ENCODE peak calls at places on chromosomes 11 and 22, in six cellular contexts. V is fibroblast of villous mesenchyme; H is progenitor cell of endocrine pancreas; N is GM10248; U is CD8-positive, alpha-beta T cell; D is pancreas. J is an unnamed sample.

GRCh38 chr11:116980136-116980793 is 118.0 kb downstream of the SIK3 start:
- DNase-seq in V (no peak), H (no peak), N (peak; percentile 67), U (no peak), D (no peak), J (peak; percentile 63)

GRCh38 chr11:40445391-40445790 is 1014.1 kb downstream of the LRRC4C start:
- DNase-seq in V (no peak), H (no peak), N (no peak), U (no peak), D (no peak), J (no peak)

GRCh38 chr22:28243539-28243938 is 324.5 kb upstream of the PITPNB start:
- DNase-seq in V (peak; percentile 47), H (no peak), N (no peak), U (no peak), D (no peak), J (no peak)

GRCh38 chr11:7657306-7658025 is 15.8 kb downstream of the CYB5R2 start:
- DNase-seq in V (peak; percentile 71), H (no peak), N (no peak), U (no peak), D (peak; percentile 50), J (peak; percentile 37)

GRCh38 chr11:121534131-121535093 is 81.6 kb upstream of the SORL1-AS1 start:
- DNase-seq in V (peak; percentile 32), H (no peak), N (no peak), U (no peak), D (no peak), J (no peak)

GRCh38 chr22:40499187-40499753 is 128.9 kb downstream of the SGSM3 start:
- DNase-seq in V (peak; percentile 99), H (no peak), N (peak; percentile 36), U (no peak), D (no peak), J (peak; percentile 48)

GRCh38 chr11:27294654-27295053 is 68.4 kb downstream of the CCDC34 start:
- DNase-seq in V (no peak), H (no peak), N (no peak), U (no peak), D (no peak), J (no peak)

GRCh38 chr11:102592634-102593581 is 32.2 kb downstream of the MMP20 start:
- DNase-seq in V (peak; percentile 27), H (no peak), N (no peak), U (no peak), D (no peak), J (no peak)

GRCh38 chr11:2769779-2770555 is 70.2 kb upstream of the KCNQ1OT1 start:
- DNase-seq in V (no peak), H (no peak), N (no peak), U (no peak), D (no peak), J (no peak)

GRCh38 chr11:95050595-95051202 is 1.5 kb downstream of the KDM4F start:
- DNase-seq in V (no peak), H (no peak), N (no peak), U (no peak), D (no peak), J (no peak)

GRCh38 chr11:11141019-11141418 is 212.0 kb downstream of the CSNK2A3 start:
- DNase-seq in V (no peak), H (no peak), N (no peak), U (no peak), D (no peak), J (no peak)

GRCh38 chr22:39748877-39749276 is 144.7 kb downstream of the ENTHD1 start:
- DNase-seq in V (peak; percentile 88), H (no peak), N (no peak), U (no peak), D (no peak), J (no peak)

GRCh38 chr11:35247863-35248262 is 108.9 kb downstream of the CD44 start:
- DNase-seq in V (no peak), H (no peak), N (no peak), U (no peak), D (no peak), J (no peak)

GRCh38 chr22:33163815-33164214 is 105.6 kb upstream of the SYN3 start:
- DNase-seq in V (no peak), H (no peak), N (no peak), U (no peak), D (no peak), J (no peak)

GRCh38 chr11:43992138-43992537 is 49.7 kb downstream of the C11orf96 start:
- DNase-seq in V (no peak), H (no peak), N (no peak), U (no peak), D (no peak), J (no peak)

GRCh38 chr11:91188484-91188883 is 965.6 kb upstream of the CHORDC1 start:
- DNase-seq in V (no peak), H (no peak), N (no peak), U (no peak), D (no peak), J (no peak)

GRCh38 chr22:45917146-45917545 is 59.8 kb downstream of the WNT7B start:
- DNase-seq in V (no peak), H (no peak), N (no peak), U (no peak), D (peak; percentile 62), J (no peak)

GRCh38 chr11:11243790-11244469 is 109.1 kb downstream of the CSNK2A3 start:
- DNase-seq in V (peak; percentile 25), H (no peak), N (peak; percentile 45), U (peak; percentile 8), D (no peak), J (peak; percentile 56)

DNA sequence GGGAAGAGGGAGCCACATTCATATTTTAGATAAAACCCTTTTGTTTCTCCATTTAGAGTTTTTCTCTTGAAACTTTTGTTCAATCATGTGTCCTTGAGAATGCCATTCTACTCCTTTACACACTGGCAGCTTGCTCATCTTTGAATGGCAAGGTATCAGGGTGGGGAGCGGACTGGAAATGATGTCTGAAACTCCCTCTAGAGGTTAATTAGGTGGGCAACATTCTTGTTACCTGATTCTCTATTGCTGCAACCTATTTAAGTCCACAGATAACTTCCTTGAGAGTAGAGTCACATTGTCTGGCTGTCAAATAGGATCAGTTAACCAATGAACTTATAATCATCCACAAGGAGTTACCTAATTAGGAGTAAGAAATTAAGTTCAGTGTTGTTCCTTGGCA is 533.6 kb upstream of the API5 start:
- DNase-seq in V (no peak), H (no peak), N (no peak), U (no peak), D (no peak), J (no peak)
- TF ChIP-seq CTCF in V (no peak), H (peak; percentile 25), N (no peak), U (no peak), D (no peak), J (no peak)

GRCh38 chr22:26515938-26516337 is 3.7 kb upstream of the TFIP11 start:
- DNase-seq in V (no peak), H (no peak), N (no peak), U (no peak), D (no peak), J (no peak)

GRCh38 chr22:26513852-26514251 is 1.6 kb upstream of the TFIP11 start:
- DNase-seq in V (no peak), H (no peak), N (no peak), U (no peak), D (no peak), J (no peak)

GRCh38 chr22:26508148-26508547 is 4.1 kb downstream of the TFIP11 start:
- DNase-seq in V (no peak), H (no peak), N (no peak), U (no peak), D (no peak), J (no peak)

GRCh38 chr22:26514419-26515161 is 2.3 kb upstream of the TFIP11 start:
- DNase-seq in V (no peak), H (no peak), N (no peak), U (no peak), D (no peak), J (no peak)

DNA sequence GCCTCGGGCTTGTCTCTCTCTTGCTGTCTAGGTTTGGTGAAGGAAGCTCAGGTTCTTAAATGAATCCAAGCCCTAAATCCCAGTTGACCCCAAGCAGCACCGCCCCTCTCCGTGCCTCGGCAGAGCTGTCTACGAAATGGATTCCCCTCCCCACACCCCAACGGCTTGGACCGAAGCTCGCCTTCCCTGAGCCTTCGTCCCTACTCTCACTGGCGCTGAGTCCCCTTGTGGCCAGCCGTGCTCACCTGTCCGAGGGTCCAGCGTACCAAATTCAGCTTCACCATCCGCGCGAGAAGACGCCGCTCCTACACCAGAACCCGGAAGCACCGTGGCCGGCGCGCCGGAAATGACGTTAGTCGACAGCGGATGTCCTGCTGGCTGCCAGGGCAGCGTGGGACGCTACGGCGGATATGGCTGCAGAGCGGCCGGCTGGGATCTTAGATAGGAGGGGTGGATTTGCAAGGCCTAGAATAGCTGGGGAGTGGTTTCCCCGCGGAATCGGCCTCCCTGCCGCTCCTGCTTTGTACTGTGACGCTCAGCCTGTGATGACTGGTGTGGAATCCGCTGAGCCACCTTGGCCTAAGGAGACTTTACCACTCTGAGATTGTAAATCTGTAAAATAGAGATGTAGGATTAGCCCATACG is at the start of gene TFIP11:
- DNase-seq in V (peak; percentile 93), H (peak; percentile 90), N (peak; percentile 97), U (peak; percentile 92), D (peak; percentile 90), J (peak; percentile 97)
- TF ChIP-seq CTCF in V (no peak), H (peak; percentile 51), N (peak; percentile 10), U (no peak), D (no peak), J (no peak)

GRCh38 chr22:25896098-25896497 is 154.1 kb downstream of the MYO18B start:
- DNase-seq in V (no peak), H (no peak), N (peak; percentile 18), U (no peak), D (no peak), J (peak; percentile 29)
- TF ChIP-seq CTCF in V (no peak), H (peak; percentile 44), N (peak; percentile 3), U (no peak), D (no peak), J (no peak)

GRCh38 chr11:605286-606129 is 10.2 kb downstream of the IRF7 start:
- DNase-seq in V (no peak), H (no peak), N (no peak), U (no peak), D (no peak), J (no peak)

GRCh38 chr11:603154-603553 is 12.6 kb downstream of the IRF7 start:
- DNase-seq in V (no peak), H (no peak), N (no peak), U (no peak), D (no peak), J (no peak)

GRCh38 chr11:597166-597725 is 18.5 kb downstream of the IRF7 start:
- DNase-seq in V (no peak), H (no peak), N (no peak), U (no peak), D (no peak), J (no peak)

GRCh38 chr11:598005-598680 is 17.6 kb downstream of the IRF7 start:
- DNase-seq in V (no peak), H (no peak), N (no peak), U (no peak), D (no peak), J (no peak)

DNA sequence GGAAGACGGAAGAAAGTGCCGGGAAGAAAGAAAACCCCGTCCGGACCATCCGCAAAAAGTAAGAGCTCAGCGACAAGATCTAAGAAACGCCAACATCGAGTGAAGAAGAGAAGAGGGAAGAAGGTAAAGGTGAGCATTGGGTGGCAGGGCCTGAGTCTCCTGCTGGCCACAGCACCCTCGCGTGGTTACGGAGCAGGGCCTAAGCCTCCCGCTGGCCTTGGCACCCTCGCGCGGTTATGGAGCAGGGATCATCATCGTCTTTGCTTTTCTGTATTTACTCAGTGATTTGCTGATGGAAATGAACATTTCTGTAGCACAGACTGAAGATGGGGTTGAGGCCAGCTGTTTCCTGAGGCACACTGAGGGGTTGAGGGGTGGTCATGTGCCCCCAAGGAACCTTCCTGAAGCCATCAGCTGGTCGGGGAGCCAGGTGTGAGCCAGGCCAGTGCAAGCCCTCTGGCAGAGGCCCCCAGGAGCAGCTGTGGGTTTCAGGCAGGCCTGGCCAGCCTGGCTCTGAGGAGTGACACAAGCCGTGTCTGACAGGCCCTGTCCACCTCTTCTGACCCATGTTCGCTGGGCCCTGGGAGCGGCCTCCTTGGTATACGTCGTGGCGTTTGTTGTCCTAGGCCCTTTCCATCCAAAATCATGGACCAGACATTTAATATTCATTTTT is 14.0 kb downstream of the IRF7 start:
- DNase-seq in V (no peak), H (no peak), N (no peak), U (no peak), D (no peak), J (no peak)
- TF ChIP-seq CTCF in V (no peak), H (no peak), N (no peak), U (no peak), D (no peak), J (no peak)

J was measured in GM13976.